ENCODE peak calls at places on chromosomes 6 and 20, in four cellular contexts. One of them, this sample, is unnamed.

GRCh38 chr20:59850018-59850641 is 83.3 kb downstream of the SYCP2 start:
- DNase-seq in K562: peak
- DNase-seq in GM12878: peak
- DNase-seq in GM12891: no peak
- DNase-seq in this sample: no peak

GRCh38 chr20:13856356-13856755 is 71.5 kb downstream of the NDUFAF5 start:
- DNase-seq in GM12878: no peak
- DNase-seq in GM12891: no peak
- DNase-seq in K562: no peak
- DNase-seq in this sample: no peak

GRCh38 chr20:57092112-57092899 is 174.1 kb downstream of the BMP7 start:
- DNase-seq in GM12878: peak
- DNase-seq in K562: peak
- DNase-seq in GM12891: peak
- DNase-seq in this sample: peak

GRCh38 chr20:57595041-57596030 is 24.9 kb downstream of the ZBP1 start:
- DNase-seq in K562: no peak
- DNase-seq in GM12891: no peak
- DNase-seq in GM12878: no peak
- DNase-seq in this sample: no peak

GRCh38 chr20:6575912-6576391 is 191.5 kb upstream of the BMP2 start:
- DNase-seq in GM12878: peak
- DNase-seq in GM12891: no peak
- DNase-seq in K562: no peak
- DNase-seq in this sample: no peak

GRCh38 chr6:8219352-8219943 is 117.1 kb upstream of the EEF1E1 start:
- DNase-seq in GM12878: no peak
- DNase-seq in GM12891: peak
- DNase-seq in K562: peak
- DNase-seq in this sample: peak

GRCh38 chr6:17883665-17884500 is 103.6 kb downstream of the KIF13A start:
- DNase-seq in GM12878: no peak
- DNase-seq in GM12891: no peak
- DNase-seq in K562: no peak
- DNase-seq in this sample: no peak

GRCh38 chr6:103167345-103167744 is 1692.4 kb downstream of the HACE1 start:
- DNase-seq in GM12878: no peak
- DNase-seq in K562: no peak
- DNase-seq in GM12891: no peak
- DNase-seq in this sample: no peak

GRCh38 chr6:29887819-29888581 is 54.3 kb upstream of the HLA-A start:
- DNase-seq in GM12878: peak
- DNase-seq in K562: no peak
- DNase-seq in GM12891: peak
- DNase-seq in this sample: peak

GRCh38 chr6:16698163-16698533 is 63.1 kb downstream of the ATXN1 start:
- DNase-seq in GM12891: no peak
- DNase-seq in GM12878: no peak
- DNase-seq in K562: no peak
- DNase-seq in this sample: no peak

GRCh38 chr6:16505711-16506362 is 255.4 kb downstream of the ATXN1 start:
- DNase-seq in K562: no peak
- DNase-seq in GM12891: no peak
- DNase-seq in GM12878: no peak
- DNase-seq in this sample: no peak

GRCh38 chr6:152142116-152142515 is 334.6 kb downstream of the ESR1 start:
- DNase-seq in K562: no peak
- DNase-seq in GM12891: no peak
- DNase-seq in GM12878: no peak
- DNase-seq in this sample: no peak

DNA sequence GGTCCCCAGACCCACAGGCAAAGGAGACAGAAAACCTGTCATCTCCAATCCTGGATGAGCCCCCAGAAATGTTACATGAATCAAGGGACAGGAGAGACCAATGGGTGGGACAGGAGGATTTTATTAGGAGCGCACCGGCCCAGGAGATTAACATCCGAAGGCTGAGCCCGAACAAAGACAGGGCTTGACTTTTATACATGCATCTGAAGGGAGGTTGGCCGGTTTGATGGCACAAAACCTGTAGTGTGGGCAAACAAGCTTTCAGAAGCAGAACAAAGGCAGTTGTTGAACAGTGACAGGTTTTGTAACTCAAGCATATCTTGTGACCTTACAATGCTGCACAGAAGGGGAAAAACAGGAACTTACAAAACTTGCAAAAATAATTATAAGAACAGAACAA is 83.9 kb upstream of the GPR6 start:
- DNase-seq in GM12891: no peak
- DNase-seq in K562: no peak
- DNase-seq in GM12878: peak
- DNase-seq in this sample: peak
- TF ChIP-seq SPI1 in GM12891: no peak
- TF ChIP-seq SPI1 in K562: no peak
- TF ChIP-seq SPI1 in GM12878: no peak
- TF ChIP-seq SPI1 in this sample: no peak

GRCh38 chr20:37190354-37190753 is 11.0 kb upstream of the MROH8 start:
- DNase-seq in GM12891: no peak
- DNase-seq in GM12878: no peak
- DNase-seq in K562: no peak
- DNase-seq in this sample: no peak
- TF ChIP-seq SPI1 in GM12891: no peak
- TF ChIP-seq SPI1 in GM12878: no peak
- TF ChIP-seq SPI1 in K562: no peak
- TF ChIP-seq SPI1 in this sample: no peak

GRCh38 chr6:19864285-19864684 is 27.1 kb downstream of the ID4 start:
- DNase-seq in K562: no peak
- DNase-seq in GM12891: no peak
- DNase-seq in GM12878: no peak
- DNase-seq in this sample: no peak

GRCh38 chr6:19866900-19867627 is 29.9 kb downstream of the ID4 start:
- DNase-seq in GM12878: no peak
- DNase-seq in GM12891: no peak
- DNase-seq in K562: no peak
- DNase-seq in this sample: no peak

GRCh38 chr6:19865178-19865577 is 28.0 kb downstream of the ID4 start:
- DNase-seq in K562: no peak
- DNase-seq in GM12891: no peak
- DNase-seq in GM12878: no peak
- DNase-seq in this sample: no peak

GRCh38 chr6:19869464-19869863 is 32.3 kb downstream of the ID4 start:
- DNase-seq in GM12891: no peak
- DNase-seq in GM12878: no peak
- DNase-seq in K562: no peak
- DNase-seq in this sample: no peak

DNA sequence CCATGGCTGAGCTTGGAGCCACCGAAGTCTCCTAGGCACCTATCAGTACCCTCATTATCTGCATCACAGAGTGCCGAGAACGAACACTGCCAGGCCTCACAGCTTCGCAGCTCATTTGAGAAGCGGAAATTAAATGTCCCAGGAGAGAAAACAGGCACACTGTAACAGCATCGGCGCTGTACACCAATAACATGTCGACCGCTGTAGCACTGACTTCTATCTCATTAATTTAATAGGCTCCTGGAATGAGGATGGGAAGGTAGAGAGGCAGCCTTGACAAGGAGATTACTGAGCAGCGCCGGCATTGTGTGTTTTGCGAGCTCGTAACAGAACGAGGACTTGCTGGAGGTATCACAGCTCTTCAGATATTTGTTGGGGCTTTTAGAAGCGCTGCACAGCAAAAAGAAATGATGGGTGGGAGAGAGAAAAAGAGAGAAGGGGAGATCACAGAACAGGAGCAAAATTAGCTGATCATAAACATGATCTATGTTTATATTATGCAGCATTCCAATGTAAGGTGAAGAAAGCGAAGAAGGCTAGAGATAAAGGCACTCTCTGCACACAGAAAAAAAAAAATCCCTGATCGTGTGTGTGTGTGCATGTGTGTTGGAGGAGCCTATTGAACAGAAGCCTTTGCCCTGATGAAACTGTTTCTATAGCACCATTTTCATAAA is 29.2 kb downstream of the ID4 start:
- DNase-seq in GM12878: no peak
- DNase-seq in K562: no peak
- DNase-seq in GM12891: no peak
- DNase-seq in this sample: no peak
- TF ChIP-seq SPI1 in GM12878: no peak
- TF ChIP-seq SPI1 in K562: no peak
- TF ChIP-seq SPI1 in GM12891: no peak
- TF ChIP-seq SPI1 in this sample: no peak

GRCh38 chr6:1190361-1190760 is 121.5 kb upstream of the FOXQ1 start:
- DNase-seq in GM12891: no peak
- DNase-seq in K562: no peak
- DNase-seq in GM12878: no peak
- DNase-seq in this sample: no peak
- TF ChIP-seq SPI1 in GM12891: no peak
- TF ChIP-seq SPI1 in K562: no peak
- TF ChIP-seq SPI1 in GM12878: no peak
- TF ChIP-seq SPI1 in this sample: no peak

GRCh38 chr6:136117081-136117480 is 133.0 kb downstream of the MTFR2 start:
- DNase-seq in GM12891: no peak
- DNase-seq in K562: no peak
- DNase-seq in GM12878: no peak
- DNase-seq in this sample: no peak
- TF ChIP-seq SPI1 in GM12891: no peak
- TF ChIP-seq SPI1 in K562: no peak
- TF ChIP-seq SPI1 in GM12878: no peak
- TF ChIP-seq SPI1 in this sample: no peak

DNA sequence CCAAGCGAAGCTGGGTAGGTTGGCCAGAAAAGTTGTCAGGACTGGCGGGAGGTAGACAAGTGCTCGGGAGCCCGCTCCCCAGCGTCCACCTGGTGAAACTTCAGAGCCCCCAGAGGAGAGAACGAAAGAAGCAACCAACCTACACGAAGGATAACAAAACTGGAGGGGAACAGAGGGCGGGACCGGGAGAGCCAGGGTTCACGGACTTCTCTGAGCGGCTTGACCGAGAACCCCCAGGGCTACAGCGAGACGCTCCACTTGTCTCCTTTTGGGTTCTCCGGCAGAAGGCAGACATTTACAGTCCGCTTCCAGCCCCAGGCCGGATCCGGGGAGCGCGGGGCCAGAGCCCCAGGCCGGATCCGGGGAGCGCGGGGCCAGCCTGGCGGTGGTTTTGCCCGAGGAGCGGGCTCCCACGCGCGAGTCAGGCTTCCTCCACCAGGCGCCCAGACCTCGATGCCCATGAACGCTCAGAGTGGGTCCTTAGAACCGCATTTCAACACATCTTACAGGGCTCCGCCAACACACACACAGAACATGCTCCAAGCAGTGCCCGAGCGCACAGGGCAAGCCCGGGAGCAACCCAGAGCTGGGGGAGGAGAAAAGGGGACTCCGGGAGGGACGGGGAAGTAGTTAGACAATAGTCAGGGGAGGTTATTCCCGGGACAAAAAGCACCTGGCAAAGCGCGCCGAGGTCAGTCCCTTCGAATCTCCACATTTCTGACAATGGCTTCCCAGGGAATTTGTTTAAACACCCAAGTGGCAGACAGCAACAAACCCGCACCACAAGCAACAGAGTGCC is 1.1 kb downstream of the PTPRK start:
- DNase-seq in GM12891: no peak
- DNase-seq in GM12878: no peak
- DNase-seq in K562: no peak
- DNase-seq in this sample: no peak
- TF ChIP-seq SPI1 in GM12891: no peak
- TF ChIP-seq SPI1 in GM12878: no peak
- TF ChIP-seq SPI1 in K562: no peak
- TF ChIP-seq SPI1 in this sample: no peak

GRCh38 chr6:136685540-136686108 is 106.7 kb downstream of the MAP3K5 start:
- DNase-seq in GM12891: no peak
- DNase-seq in K562: no peak
- DNase-seq in GM12878: no peak
- DNase-seq in this sample: no peak

GRCh38 chr6:136682292-136682691 is 110.0 kb downstream of the MAP3K5 start:
- DNase-seq in GM12891: no peak
- DNase-seq in K562: no peak
- DNase-seq in GM12878: no peak
- DNase-seq in this sample: no peak

GRCh38 chr6:136683209-136683941 is 108.9 kb downstream of the MAP3K5 start:
- DNase-seq in GM12891: no peak
- DNase-seq in GM12878: no peak
- DNase-seq in K562: no peak
- DNase-seq in this sample: no peak

DNA sequence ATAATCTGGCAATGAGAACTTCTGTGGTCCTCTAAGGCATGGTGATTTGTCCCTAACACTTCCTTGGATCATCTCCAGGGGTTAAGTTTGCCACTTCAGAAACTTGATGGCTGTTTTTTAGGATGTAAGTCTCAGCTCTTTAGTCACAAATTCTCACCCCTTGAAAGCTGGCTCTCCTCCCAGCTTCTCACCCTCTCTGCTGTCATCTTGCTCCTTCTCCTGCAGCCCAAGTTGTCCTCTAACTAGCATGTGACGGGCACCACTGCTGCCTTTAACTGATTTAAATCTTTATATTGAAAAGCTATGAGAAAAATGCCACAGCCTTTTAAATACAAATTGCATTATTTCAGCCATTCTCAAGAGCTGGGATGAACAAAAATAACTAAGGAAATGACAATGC is 107.8 kb downstream of the MAP3K5 start:
- DNase-seq in K562: no peak
- DNase-seq in GM12878: no peak
- DNase-seq in GM12891: no peak
- DNase-seq in this sample: no peak
- TF ChIP-seq SPI1 in K562: no peak
- TF ChIP-seq SPI1 in GM12878: no peak
- TF ChIP-seq SPI1 in GM12891: no peak
- TF ChIP-seq SPI1 in this sample: no peak

DNA sequence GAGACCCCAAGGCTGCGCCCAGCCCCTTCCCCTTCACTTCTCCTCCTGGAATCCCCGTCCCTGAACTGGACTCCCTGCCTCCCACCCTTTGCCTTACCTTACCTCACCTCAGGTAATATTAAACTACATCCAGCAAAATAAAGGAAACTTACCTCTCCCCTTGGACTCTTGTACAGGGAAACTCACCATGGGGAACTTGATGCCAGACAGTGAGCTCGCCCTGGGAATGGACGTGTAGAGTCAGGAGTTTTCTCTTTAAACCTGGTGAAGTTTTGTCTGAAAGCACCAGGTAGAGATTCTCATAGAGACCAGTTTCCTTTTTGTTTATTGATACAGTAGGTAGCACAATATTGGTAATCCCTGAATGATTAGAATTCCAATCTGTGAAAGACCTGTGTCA is 539 bp upstream of the HLA-C start:
- DNase-seq in GM12878: no peak
- DNase-seq in K562: no peak
- DNase-seq in GM12891: no peak
- DNase-seq in this sample: no peak
- TF ChIP-seq SPI1 in GM12878: no peak
- TF ChIP-seq SPI1 in K562: no peak
- TF ChIP-seq SPI1 in GM12891: no peak
- TF ChIP-seq SPI1 in this sample: no peak

GRCh38 chr6:113595921-113596376 is 261.2 kb upstream of the MARCKS start:
- DNase-seq in GM12878: no peak
- DNase-seq in K562: no peak
- DNase-seq in GM12891: no peak
- DNase-seq in this sample: no peak
- TF ChIP-seq SPI1 in GM12878: no peak
- TF ChIP-seq SPI1 in K562: no peak
- TF ChIP-seq SPI1 in GM12891: no peak
- TF ChIP-seq SPI1 in this sample: no peak